ENCODE peak calls at places on chromosomes 6 and 20, in six cellular contexts. L is WTC11, J is A549, P is endothelial cell of umbilical vein, Y is HepG2, R is K562. K is an unnamed sample.
A peak's percentile ranks its signal among the peaks of the same experiment; 100 is the strongest.

GRCh38 chr6:15280023-15280422 is 34.2 kb downstream of the JARID2 start:
- DNase-seq in P (peak; percentile 36), J (no peak), L (no peak), R (no peak), Y (peak; percentile 44), K (no peak)

GRCh38 chr6:166572370-166573261 is 13.9 kb downstream of the RAMACL start:
- DNase-seq in J (no peak), R (no peak), L (peak; percentile 49), P (no peak), Y (no peak), K (peak; percentile 25)

GRCh38 chr6:47413752-47414516 is 63.7 kb upstream of the CD2AP start:
- DNase-seq in P (peak; percentile 84), J (peak; percentile 73), L (no peak), R (peak; percentile 70), Y (peak; percentile 64), K (no peak)

GRCh38 chr6:93549868-93550267 is 130.5 kb upstream of the EPHA7 start:
- DNase-seq in J (no peak), R (no peak), L (no peak), Y (no peak), P (no peak), K (no peak)

GRCh38 chr20:16128538-16129106 is 444.6 kb downstream of the KIF16B start:
- DNase-seq in R (no peak), P (no peak), J (no peak), Y (no peak), L (no peak), K (no peak)

GRCh38 chr20:10524034-10524476 is 89.0 kb downstream of the SLX4IP start:
- DNase-seq in Y (no peak), L (peak; percentile 70), P (no peak), R (no peak), J (no peak), K (peak; percentile 61)

GRCh38 chr6:110518281-110518623 is 41.8 kb upstream of the SLC22A16 start:
- DNase-seq in Y (peak; percentile 34), L (no peak), R (no peak), P (no peak), J (peak; percentile 28), K (no peak)

GRCh38 chr6:326896-327537 is 34.7 kb downstream of the DUSP22 start:
- DNase-seq in L (no peak), R (no peak), J (no peak), P (no peak), Y (no peak), K (no peak)

GRCh38 chr6:10884245-10884972 is 2.4 kb upstream of the SYCP2L start:
- DNase-seq in Y (no peak), R (no peak), L (no peak), J (no peak), P (no peak), K (no peak)

GRCh38 chr20:49610701-49611538 is 43.0 kb upstream of the PTGIS start:
- DNase-seq in R (peak; percentile 92), P (peak; percentile 54), Y (peak; percentile 87), J (peak; percentile 92), L (peak; percentile 95), K (peak; percentile 97)

GRCh38 chr20:12660918-12661317 is 347.9 kb upstream of the SPTLC3 start:
- DNase-seq in P (no peak), L (peak; percentile 43), R (no peak), Y (peak; percentile 13), J (no peak), K (peak; percentile 33)

GRCh38 chr20:63941282-63942060 is 14.7 kb downstream of the UCKL1 start:
- DNase-seq in J (peak; percentile 58), Y (no peak), P (no peak), R (peak; percentile 92), L (peak; percentile 81), K (peak; percentile 96)
- TF ChIP-seq JUN in J (no peak), Y (no peak), P (no peak), R (no peak), L (no peak), K (no peak)

DNA sequence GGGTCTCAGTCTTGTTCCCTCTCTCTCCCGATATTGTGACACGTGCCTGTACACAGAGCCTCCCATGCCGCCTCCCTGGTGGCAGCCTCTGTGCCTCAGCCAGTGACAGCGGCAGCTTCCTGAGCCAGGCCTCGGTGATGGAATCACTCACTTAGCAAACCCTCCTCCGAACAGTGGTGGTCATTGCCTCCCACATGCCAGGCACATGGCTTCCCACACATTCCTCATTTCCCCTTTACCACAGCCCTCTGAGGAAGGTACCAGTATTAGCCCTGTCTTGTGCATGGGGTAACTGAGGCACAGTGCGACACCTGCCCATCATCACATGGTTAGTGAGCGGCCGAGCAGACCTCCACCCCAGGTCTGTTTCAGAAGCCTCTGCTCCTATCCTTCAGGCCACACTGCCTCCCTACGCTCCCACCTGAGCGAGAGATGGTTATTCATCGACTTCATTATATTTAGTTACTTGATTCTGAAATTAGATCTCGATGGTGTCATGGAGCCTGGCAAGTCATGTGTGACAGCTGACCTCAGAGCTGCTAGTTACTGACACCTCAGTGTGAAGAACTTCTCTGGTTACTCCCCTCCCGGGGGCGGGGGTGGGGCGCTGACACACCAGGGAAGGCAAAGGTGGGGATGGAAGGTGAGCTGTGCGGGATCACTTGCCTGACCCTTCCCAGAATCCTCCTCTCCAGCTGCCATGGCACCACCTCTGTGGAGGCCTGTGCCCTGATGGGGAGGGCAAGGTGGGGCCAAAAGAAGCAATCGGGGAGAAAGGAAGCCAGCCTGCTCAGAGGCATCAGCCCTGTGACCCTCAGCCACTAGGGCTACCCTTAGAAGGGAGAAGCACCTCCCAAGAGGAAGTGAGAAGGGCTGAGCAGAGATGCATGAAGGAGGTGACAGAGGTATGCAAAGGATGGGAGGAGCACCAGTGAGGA is 17.9 kb downstream of the MDGA1 start:
- DNase-seq in P (no peak), J (no peak), R (no peak), Y (no peak), L (no peak), K (no peak)
- TF ChIP-seq JUN in P (no peak), J (no peak), R (no peak), Y (no peak), L (no peak), K (no peak)

GRCh38 chr6:42391441-42391840 is 60.3 kb downstream of the TRERF1 start:
- DNase-seq in P (no peak), R (no peak), L (no peak), J (no peak), Y (no peak), K (no peak)

GRCh38 chr6:42394881-42395620 is 56.7 kb downstream of the TRERF1 start:
- DNase-seq in J (no peak), R (no peak), P (no peak), Y (no peak), L (no peak), K (no peak)

GRCh38 chr6:42394151-42394550 is 57.6 kb downstream of the TRERF1 start:
- DNase-seq in Y (no peak), P (no peak), J (no peak), R (no peak), L (no peak), K (no peak)

GRCh38 chr6:42392871-42393270 is 58.9 kb downstream of the TRERF1 start:
- DNase-seq in L (no peak), Y (no peak), J (no peak), P (no peak), R (no peak), K (no peak)

DNA sequence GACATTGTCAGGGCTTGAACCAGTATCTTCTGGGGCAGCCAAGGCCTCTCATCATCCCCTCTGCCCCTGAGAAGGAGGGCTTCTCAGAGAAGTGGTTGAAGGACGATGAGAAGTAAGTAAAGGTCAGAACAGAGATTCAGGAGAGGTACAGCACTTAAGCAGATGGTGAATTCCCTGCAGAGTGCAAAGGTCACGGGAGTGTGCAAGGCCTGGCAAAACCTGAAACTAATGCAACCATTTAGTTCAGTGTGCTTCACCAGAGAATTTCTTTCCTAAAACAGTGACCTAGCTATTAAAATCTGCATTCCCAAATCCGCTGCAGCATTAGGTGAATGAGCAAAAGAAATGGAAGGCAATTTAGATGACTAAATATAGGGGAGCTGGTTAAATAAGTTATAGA is 58.4 kb downstream of the TRERF1 start:
- DNase-seq in Y (no peak), L (no peak), P (no peak), R (no peak), J (no peak), K (no peak)
- TF ChIP-seq JUN in Y (no peak), L (no peak), P (no peak), R (no peak), J (no peak), K (no peak)

DNA sequence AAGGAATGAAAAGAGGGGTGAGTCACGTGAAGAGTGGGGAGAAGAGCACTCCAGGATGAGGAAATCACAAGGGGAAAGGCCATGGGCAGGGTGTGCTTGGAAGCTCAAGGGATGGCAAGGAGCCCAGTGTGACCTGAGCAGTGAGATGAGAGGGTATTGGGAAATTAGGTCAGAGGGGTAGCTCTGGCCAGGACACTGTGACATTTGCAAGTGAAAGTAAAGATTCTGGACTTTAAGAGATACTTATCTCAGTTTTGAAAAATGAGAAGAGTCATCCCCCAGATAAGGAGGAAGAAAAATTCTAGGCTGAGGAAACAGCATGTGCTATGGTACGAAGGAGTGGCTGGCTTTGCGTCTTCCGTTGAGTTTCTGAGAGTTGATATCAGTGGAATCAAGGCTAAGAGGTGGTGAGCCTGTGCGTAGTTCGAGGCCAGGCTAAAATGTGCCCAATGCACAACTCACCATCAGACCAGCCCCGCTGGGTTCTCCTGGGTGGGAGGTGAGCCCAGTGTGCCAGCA is 79.9 kb downstream of the GCLC start:
- DNase-seq in Y (no peak), L (no peak), R (no peak), P (no peak), J (no peak), K (no peak)
- TF ChIP-seq JUN in Y (no peak), L (no peak), R (no peak), P (no peak), J (no peak), K (no peak)

DNA sequence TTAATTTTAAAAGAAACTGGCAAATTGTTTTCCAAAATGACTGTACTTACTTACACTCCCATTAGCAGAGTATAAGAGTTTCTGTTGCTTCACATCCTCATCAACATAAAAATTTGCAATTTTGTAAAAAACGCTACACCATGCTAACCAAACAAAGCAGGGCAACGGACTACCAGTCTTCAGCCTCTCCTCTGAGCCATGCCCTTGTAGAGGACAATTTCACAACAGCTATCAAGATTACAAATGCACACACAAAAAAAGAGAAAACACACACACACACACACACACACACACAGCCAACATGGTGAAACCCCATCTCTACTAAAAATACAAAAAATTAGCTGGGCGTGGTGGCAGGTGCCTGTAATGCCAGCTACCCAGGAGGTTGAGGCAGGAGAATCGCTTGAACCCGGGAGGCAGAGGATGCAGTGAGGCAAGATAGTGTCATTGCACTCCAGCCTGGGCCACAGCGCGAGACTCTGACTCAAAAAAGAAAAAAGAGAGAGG is 4.1 kb upstream of the ADISSP start:
- DNase-seq in R (no peak), L (no peak), Y (no peak), J (no peak), P (no peak), K (no peak)
- TF ChIP-seq JUN in R (no peak), L (no peak), Y (no peak), J (no peak), P (no peak), K (no peak)

DNA sequence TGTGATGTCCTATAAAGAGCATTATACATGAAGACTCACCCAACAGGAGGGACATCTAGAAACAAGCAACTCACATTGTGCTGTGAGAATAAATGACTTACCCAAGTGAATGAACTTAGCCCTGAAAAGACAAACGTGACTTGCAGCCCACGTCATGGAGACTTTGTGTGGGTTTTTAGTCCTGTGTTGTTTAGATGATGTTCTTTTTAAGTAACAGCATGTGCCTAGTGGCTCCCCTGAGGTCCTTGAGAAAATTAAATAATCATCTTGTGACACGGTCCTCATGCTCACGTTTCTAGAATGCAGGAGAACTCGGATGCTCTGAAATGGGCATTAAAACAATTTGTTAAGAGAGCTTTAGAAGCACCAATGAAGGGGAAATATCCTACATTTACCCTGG is 165.1 kb downstream of the SASH1 start:
- DNase-seq in P (no peak), Y (no peak), L (no peak), R (no peak), J (no peak), K (no peak)
- TF ChIP-seq JUN in P (no peak), Y (no peak), L (no peak), R (no peak), J (no peak), K (no peak)